ENCODE peak calls at places on chromosomes 7 and 10, in six cellular contexts. One of them, this sample, is unnamed.

GRCh38 chr10:125003901-125004467 is 62.1 kb downstream of the ZRANB1 start:
- DNase-seq in left lung: peak
- DNase-seq in right lobe of liver: peak
- DNase-seq in brain microvascular endothelial cell: no peak
- DNase-seq in adrenal gland: no peak
- DNase-seq in GM13977: no peak
- DNase-seq in this sample: no peak

GRCh38 chr7:139479620-139480019 is 3.9 kb downstream of the KLRG2 start:
- DNase-seq in left lung: no peak
- DNase-seq in right lobe of liver: no peak
- DNase-seq in brain microvascular endothelial cell: no peak
- DNase-seq in adrenal gland: no peak
- DNase-seq in GM13977: no peak
- DNase-seq in this sample: no peak

GRCh38 chr10:126268104-126268900 is 120.0 kb downstream of the ADAM12 start:
- DNase-seq in left lung: no peak
- DNase-seq in right lobe of liver: no peak
- DNase-seq in brain microvascular endothelial cell: no peak
- DNase-seq in adrenal gland: no peak
- DNase-seq in GM13977: no peak
- DNase-seq in this sample: no peak

GRCh38 chr7:64978497-64979203 is 12.2 kb downstream of the ZNF117 start:
- DNase-seq in left lung: no peak
- DNase-seq in right lobe of liver: no peak
- DNase-seq in brain microvascular endothelial cell: no peak
- DNase-seq in adrenal gland: no peak
- DNase-seq in GM13977: no peak
- DNase-seq in this sample: no peak

GRCh38 chr10:62437696-62438095 is 63.5 kb downstream of the ZNF365 start:
- DNase-seq in left lung: no peak
- DNase-seq in right lobe of liver: no peak
- DNase-seq in brain microvascular endothelial cell: peak
- DNase-seq in adrenal gland: no peak
- DNase-seq in GM13977: peak
- DNase-seq in this sample: no peak

GRCh38 chr10:69976795-69977546 is 75.7 kb upstream of the MACROH2A2 start:
- DNase-seq in left lung: no peak
- DNase-seq in right lobe of liver: no peak
- DNase-seq in brain microvascular endothelial cell: no peak
- DNase-seq in adrenal gland: no peak
- DNase-seq in GM13977: no peak
- DNase-seq in this sample: no peak

GRCh38 chr7:29345590-29345989 is 151.0 kb downstream of the CHN2 start:
- DNase-seq in left lung: no peak
- DNase-seq in right lobe of liver: peak
- DNase-seq in brain microvascular endothelial cell: peak
- DNase-seq in adrenal gland: peak
- DNase-seq in GM13977: no peak
- DNase-seq in this sample: no peak

GRCh38 chr10:6119962-6120361 is 31.1 kb downstream of the RBM17 start:
- DNase-seq in left lung: no peak
- DNase-seq in right lobe of liver: no peak
- DNase-seq in brain microvascular endothelial cell: no peak
- DNase-seq in adrenal gland: no peak
- DNase-seq in GM13977: no peak
- DNase-seq in this sample: no peak

GRCh38 chr7:66557214-66558200 is 71.2 kb upstream of the KCTD7 start:
- DNase-seq in left lung: peak
- DNase-seq in right lobe of liver: peak
- DNase-seq in brain microvascular endothelial cell: peak
- DNase-seq in adrenal gland: peak
- DNase-seq in GM13977: peak
- DNase-seq in this sample: peak

GRCh38 chr7:29915481-29916215 is 74.0 kb downstream of the SCRN1 start:
- DNase-seq in left lung: no peak
- DNase-seq in right lobe of liver: no peak
- DNase-seq in brain microvascular endothelial cell: peak
- DNase-seq in adrenal gland: no peak
- DNase-seq in GM13977: no peak
- DNase-seq in this sample: no peak

GRCh38 chr7:37592366-37592765 is 91.2 kb upstream of the GPR141 start:
- DNase-seq in left lung: no peak
- DNase-seq in right lobe of liver: no peak
- DNase-seq in brain microvascular endothelial cell: no peak
- DNase-seq in adrenal gland: no peak
- DNase-seq in GM13977: no peak
- DNase-seq in this sample: no peak

GRCh38 chr10:116082762-116083161 is 190.2 kb downstream of the GFRA1 start:
- DNase-seq in left lung: no peak
- DNase-seq in right lobe of liver: no peak
- DNase-seq in brain microvascular endothelial cell: no peak
- DNase-seq in adrenal gland: no peak
- DNase-seq in GM13977: no peak
- DNase-seq in this sample: no peak

GRCh38 chr10:116079355-116079754 is 193.7 kb downstream of the GFRA1 start:
- DNase-seq in left lung: no peak
- DNase-seq in right lobe of liver: no peak
- DNase-seq in brain microvascular endothelial cell: no peak
- DNase-seq in adrenal gland: no peak
- DNase-seq in GM13977: no peak
- DNase-seq in this sample: no peak

GRCh38 chr10:116084166-116084565 is 188.8 kb downstream of the GFRA1 start:
- DNase-seq in left lung: no peak
- DNase-seq in right lobe of liver: no peak
- DNase-seq in brain microvascular endothelial cell: no peak
- DNase-seq in adrenal gland: no peak
- DNase-seq in GM13977: no peak
- DNase-seq in this sample: no peak

GRCh38 chr10:116082211-116082610 is 190.8 kb downstream of the GFRA1 start:
- DNase-seq in left lung: no peak
- DNase-seq in right lobe of liver: no peak
- DNase-seq in brain microvascular endothelial cell: no peak
- DNase-seq in adrenal gland: no peak
- DNase-seq in GM13977: no peak
- DNase-seq in this sample: no peak

GRCh38 chr10:116080553-116080952 is 192.5 kb downstream of the GFRA1 start:
- DNase-seq in left lung: no peak
- DNase-seq in right lobe of liver: no peak
- DNase-seq in brain microvascular endothelial cell: no peak
- DNase-seq in adrenal gland: no peak
- DNase-seq in GM13977: no peak
- DNase-seq in this sample: no peak
- TF ChIP-seq CTCF in left lung: no peak
- TF ChIP-seq CTCF in right lobe of liver: no peak
- TF ChIP-seq CTCF in brain microvascular endothelial cell: no peak
- TF ChIP-seq CTCF in adrenal gland: no peak
- TF ChIP-seq CTCF in GM13977: no peak
- TF ChIP-seq CTCF in this sample: no peak

DNA sequence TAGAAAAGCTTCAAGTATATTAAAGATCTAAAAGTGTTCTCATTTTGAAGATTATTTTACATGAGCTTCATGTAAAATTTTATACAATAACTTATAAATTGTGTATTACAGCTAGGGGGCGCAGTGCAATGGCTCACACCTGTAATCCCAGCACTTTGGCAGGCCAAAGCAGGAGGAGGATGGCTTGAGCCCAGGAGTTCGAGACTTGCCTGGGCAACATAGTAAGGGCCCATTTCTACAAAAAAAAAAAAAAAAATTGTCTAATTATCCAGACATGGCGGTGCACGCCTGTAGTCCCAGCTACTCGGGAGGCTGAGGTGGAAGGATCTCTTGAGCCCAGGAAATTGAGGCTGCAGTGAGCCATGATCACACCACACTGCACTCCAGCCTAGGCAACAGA is 16.6 kb downstream of the ACBD5 start:
- DNase-seq in left lung: no peak
- DNase-seq in right lobe of liver: peak
- DNase-seq in brain microvascular endothelial cell: peak
- DNase-seq in adrenal gland: peak
- DNase-seq in GM13977: no peak
- DNase-seq in this sample: no peak
- TF ChIP-seq CTCF in left lung: peak
- TF ChIP-seq CTCF in right lobe of liver: peak
- TF ChIP-seq CTCF in brain microvascular endothelial cell: peak
- TF ChIP-seq CTCF in adrenal gland: peak
- TF ChIP-seq CTCF in GM13977: peak
- TF ChIP-seq CTCF in this sample: peak

GRCh38 chr7:27686315-27686714 is 23.6 kb upstream of the HIBADH start:
- DNase-seq in left lung: no peak
- DNase-seq in right lobe of liver: no peak
- DNase-seq in brain microvascular endothelial cell: peak
- DNase-seq in adrenal gland: no peak
- DNase-seq in GM13977: no peak
- DNase-seq in this sample: no peak

GRCh38 chr7:27689878-27690164 is 27.1 kb upstream of the HIBADH start:
- DNase-seq in left lung: no peak
- DNase-seq in right lobe of liver: no peak
- DNase-seq in brain microvascular endothelial cell: no peak
- DNase-seq in adrenal gland: no peak
- DNase-seq in GM13977: no peak
- DNase-seq in this sample: no peak

GRCh38 chr7:27690649-27691048 is 28.0 kb upstream of the HIBADH start:
- DNase-seq in left lung: no peak
- DNase-seq in right lobe of liver: no peak
- DNase-seq in brain microvascular endothelial cell: no peak
- DNase-seq in adrenal gland: no peak
- DNase-seq in GM13977: no peak
- DNase-seq in this sample: no peak

GRCh38 chr7:27688056-27688455 is 25.4 kb upstream of the HIBADH start:
- DNase-seq in left lung: no peak
- DNase-seq in right lobe of liver: no peak
- DNase-seq in brain microvascular endothelial cell: no peak
- DNase-seq in adrenal gland: no peak
- DNase-seq in GM13977: no peak
- DNase-seq in this sample: no peak

GRCh38 chr7:27689045-27689877 is 26.6 kb upstream of the HIBADH start:
- DNase-seq in left lung: no peak
- DNase-seq in right lobe of liver: no peak
- DNase-seq in brain microvascular endothelial cell: peak
- DNase-seq in adrenal gland: peak
- DNase-seq in GM13977: peak
- DNase-seq in this sample: no peak
- TF ChIP-seq CTCF in left lung: no peak
- TF ChIP-seq CTCF in right lobe of liver: peak
- TF ChIP-seq CTCF in brain microvascular endothelial cell: peak
- TF ChIP-seq CTCF in adrenal gland: peak
- TF ChIP-seq CTCF in GM13977: peak
- TF ChIP-seq CTCF in this sample: peak

DNA sequence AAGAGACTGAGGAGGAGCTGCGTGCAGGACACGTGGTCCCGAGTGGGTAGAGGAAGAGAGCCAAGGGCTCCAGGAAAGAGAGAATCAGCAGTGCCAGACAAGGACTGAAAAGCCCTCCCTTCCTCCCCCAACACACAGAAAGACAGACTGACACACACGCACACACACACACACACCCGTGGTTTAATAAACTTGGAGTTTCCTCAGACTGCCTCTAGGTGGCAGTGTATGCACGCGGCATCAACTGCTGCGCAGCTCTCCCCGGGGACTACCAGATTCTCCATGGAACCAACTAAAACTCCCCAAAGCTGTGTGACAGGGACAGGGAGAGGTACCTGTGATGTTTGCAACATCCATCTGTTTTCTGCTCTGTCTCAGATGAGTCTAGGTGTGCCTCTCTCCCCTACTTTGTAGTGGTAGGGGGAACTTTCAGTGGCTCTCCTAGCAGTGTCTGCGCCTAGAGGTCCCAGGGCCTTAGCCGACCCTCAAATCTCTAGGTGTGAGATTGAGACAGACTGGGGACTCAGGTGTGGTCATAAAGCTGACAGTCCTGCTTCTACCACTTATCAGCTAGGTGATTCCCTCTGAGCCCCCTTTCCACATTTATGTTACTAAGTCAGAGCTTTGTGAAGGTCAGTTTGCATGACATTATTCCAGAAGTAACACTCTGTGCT is 9.3 kb upstream of the TSPAN14 start:
- DNase-seq in left lung: peak
- DNase-seq in right lobe of liver: peak
- DNase-seq in brain microvascular endothelial cell: peak
- DNase-seq in adrenal gland: peak
- DNase-seq in GM13977: peak
- DNase-seq in this sample: peak
- TF ChIP-seq CTCF in left lung: peak
- TF ChIP-seq CTCF in right lobe of liver: peak
- TF ChIP-seq CTCF in brain microvascular endothelial cell: peak
- TF ChIP-seq CTCF in adrenal gland: peak
- TF ChIP-seq CTCF in GM13977: peak
- TF ChIP-seq CTCF in this sample: peak

DNA sequence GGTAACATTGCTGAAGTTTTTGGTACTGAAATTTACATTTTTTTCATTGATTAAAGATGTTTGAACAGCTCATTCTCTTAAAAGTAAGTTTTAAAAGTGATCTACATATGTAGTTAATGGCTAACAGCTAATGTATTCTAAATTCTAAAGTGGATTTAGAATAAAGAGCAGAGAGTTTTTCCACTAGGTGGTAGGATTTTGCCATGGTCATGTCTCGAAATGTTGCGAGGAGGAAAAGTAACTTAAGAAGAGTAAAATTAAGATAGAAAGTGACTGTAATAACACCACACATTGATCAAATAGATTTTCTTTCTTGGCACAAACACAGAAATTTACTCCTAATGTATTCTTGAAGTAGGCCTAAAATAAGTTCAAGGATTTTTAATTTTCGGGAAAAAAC is 19.8 kb downstream of the LSMEM1 start:
- DNase-seq in left lung: no peak
- DNase-seq in right lobe of liver: no peak
- DNase-seq in brain microvascular endothelial cell: no peak
- DNase-seq in adrenal gland: no peak
- DNase-seq in GM13977: no peak
- DNase-seq in this sample: no peak
- TF ChIP-seq CTCF in left lung: no peak
- TF ChIP-seq CTCF in right lobe of liver: no peak
- TF ChIP-seq CTCF in brain microvascular endothelial cell: peak
- TF ChIP-seq CTCF in adrenal gland: no peak
- TF ChIP-seq CTCF in GM13977: no peak
- TF ChIP-seq CTCF in this sample: no peak